ENCODE peak calls at places on chromosomes 11 and 22, in seven cellular contexts. One of them, this sample, is unnamed.

GRCh38 chr22:42969348-42969975 is 45.5 kb downstream of the PACSIN2 start:
- DNase-seq in astrocyte of the spinal cord: peak
- DNase-seq in pancreas: no peak
- DNase-seq in mesothelial cell of epicardium: no peak
- DNase-seq in HL-60: no peak
- DNase-seq in ovary: no peak
- DNase-seq in cardiac fibroblast: peak
- DNase-seq in this sample: no peak

GRCh38 chr11:119590651-119591308 is 138.2 kb downstream of the NECTIN1 start:
- DNase-seq in astrocyte of the spinal cord: peak
- DNase-seq in pancreas: no peak
- DNase-seq in mesothelial cell of epicardium: no peak
- DNase-seq in HL-60: no peak
- DNase-seq in ovary: no peak
- DNase-seq in cardiac fibroblast: no peak
- DNase-seq in this sample: no peak

GRCh38 chr11:114187173-114187572 is 109.0 kb upstream of the NNMT start:
- DNase-seq in astrocyte of the spinal cord: no peak
- DNase-seq in pancreas: no peak
- DNase-seq in mesothelial cell of epicardium: no peak
- DNase-seq in HL-60: no peak
- DNase-seq in ovary: no peak
- DNase-seq in cardiac fibroblast: no peak
- DNase-seq in this sample: no peak

GRCh38 chr11:75872887-75873416 is 57.9 kb downstream of the UVRAG start:
- DNase-seq in astrocyte of the spinal cord: no peak
- DNase-seq in pancreas: no peak
- DNase-seq in mesothelial cell of epicardium: no peak
- DNase-seq in HL-60: no peak
- DNase-seq in ovary: no peak
- DNase-seq in cardiac fibroblast: no peak
- DNase-seq in this sample: no peak

GRCh38 chr11:128501576-128502549 is 85.5 kb downstream of the ETS1 start:
- DNase-seq in astrocyte of the spinal cord: peak
- DNase-seq in pancreas: no peak
- DNase-seq in mesothelial cell of epicardium: no peak
- DNase-seq in HL-60: no peak
- DNase-seq in ovary: no peak
- DNase-seq in cardiac fibroblast: peak
- DNase-seq in this sample: no peak

GRCh38 chr11:119108151-119108856 is 1.2 kb downstream of the C2CD2L start:
- DNase-seq in astrocyte of the spinal cord: no peak
- DNase-seq in pancreas: no peak
- DNase-seq in mesothelial cell of epicardium: no peak
- DNase-seq in HL-60: peak
- DNase-seq in ovary: no peak
- DNase-seq in cardiac fibroblast: peak
- DNase-seq in this sample: no peak

GRCh38 chr11:118167253-118167652 is 9.2 kb downstream of the SCN2B start:
- DNase-seq in astrocyte of the spinal cord: no peak
- DNase-seq in pancreas: no peak
- DNase-seq in mesothelial cell of epicardium: no peak
- DNase-seq in HL-60: no peak
- DNase-seq in ovary: no peak
- DNase-seq in cardiac fibroblast: no peak
- DNase-seq in this sample: no peak

GRCh38 chr22:22812031-22812905 is 75.3 kb upstream of the IGLL5 start:
- DNase-seq in astrocyte of the spinal cord: no peak
- DNase-seq in pancreas: no peak
- DNase-seq in mesothelial cell of epicardium: peak
- DNase-seq in HL-60: no peak
- DNase-seq in ovary: no peak
- DNase-seq in cardiac fibroblast: no peak
- DNase-seq in this sample: no peak

GRCh38 chr11:18270102-18270501 is 4.0 kb downstream of the SAA1 start:
- DNase-seq in astrocyte of the spinal cord: no peak
- DNase-seq in pancreas: no peak
- DNase-seq in mesothelial cell of epicardium: no peak
- DNase-seq in HL-60: no peak
- DNase-seq in ovary: no peak
- DNase-seq in cardiac fibroblast: no peak
- DNase-seq in this sample: no peak
- TF ChIP-seq CTCF in astrocyte of the spinal cord: no peak
- TF ChIP-seq CTCF in pancreas: no peak
- TF ChIP-seq CTCF in mesothelial cell of epicardium: no peak
- TF ChIP-seq CTCF in HL-60: no peak
- TF ChIP-seq CTCF in ovary: no peak
- TF ChIP-seq CTCF in cardiac fibroblast: no peak
- TF ChIP-seq CTCF in this sample: no peak

GRCh38 chr11:34149786-34150185 is 44.4 kb downstream of the NAT10 start:
- DNase-seq in astrocyte of the spinal cord: no peak
- DNase-seq in pancreas: no peak
- DNase-seq in mesothelial cell of epicardium: no peak
- DNase-seq in HL-60: no peak
- DNase-seq in ovary: no peak
- DNase-seq in cardiac fibroblast: peak
- DNase-seq in this sample: no peak
- TF ChIP-seq CTCF in astrocyte of the spinal cord: peak
- TF ChIP-seq CTCF in pancreas: no peak
- TF ChIP-seq CTCF in mesothelial cell of epicardium: no peak
- TF ChIP-seq CTCF in HL-60: no peak
- TF ChIP-seq CTCF in ovary: no peak
- TF ChIP-seq CTCF in cardiac fibroblast: peak
- TF ChIP-seq CTCF in this sample: no peak

DNA sequence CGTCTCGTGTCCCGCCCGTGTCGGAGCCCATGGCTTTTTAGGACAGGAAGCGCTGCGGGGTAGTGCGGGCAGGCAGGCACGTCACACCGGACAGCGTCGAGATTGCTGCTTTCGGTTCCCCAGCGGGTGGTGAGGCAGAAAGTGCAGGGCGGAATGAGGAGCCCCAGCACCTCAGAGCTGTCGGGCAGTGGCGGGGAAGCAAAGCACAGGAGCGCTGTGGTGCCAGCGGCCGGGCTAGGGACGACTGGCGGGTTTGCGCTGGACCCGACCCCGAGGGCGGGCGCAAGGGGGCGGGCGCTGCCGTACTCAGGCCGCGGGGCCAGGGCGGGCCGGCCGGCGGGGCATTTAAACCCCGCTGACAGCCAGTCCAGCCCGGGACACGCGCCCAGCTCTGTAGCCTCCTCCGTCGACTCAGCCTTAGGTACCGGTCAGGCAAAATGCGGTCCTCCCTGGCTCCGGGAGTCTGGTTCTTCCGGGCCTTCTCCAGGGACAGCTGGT is at the start of gene SLC37A2:
- DNase-seq in astrocyte of the spinal cord: peak
- DNase-seq in pancreas: peak
- DNase-seq in mesothelial cell of epicardium: no peak
- DNase-seq in HL-60: peak
- DNase-seq in ovary: peak
- DNase-seq in cardiac fibroblast: peak
- DNase-seq in this sample: no peak
- TF ChIP-seq CTCF in astrocyte of the spinal cord: peak
- TF ChIP-seq CTCF in pancreas: peak
- TF ChIP-seq CTCF in mesothelial cell of epicardium: no peak
- TF ChIP-seq CTCF in HL-60: no peak
- TF ChIP-seq CTCF in ovary: no peak
- TF ChIP-seq CTCF in cardiac fibroblast: no peak
- TF ChIP-seq CTCF in this sample: no peak

DNA sequence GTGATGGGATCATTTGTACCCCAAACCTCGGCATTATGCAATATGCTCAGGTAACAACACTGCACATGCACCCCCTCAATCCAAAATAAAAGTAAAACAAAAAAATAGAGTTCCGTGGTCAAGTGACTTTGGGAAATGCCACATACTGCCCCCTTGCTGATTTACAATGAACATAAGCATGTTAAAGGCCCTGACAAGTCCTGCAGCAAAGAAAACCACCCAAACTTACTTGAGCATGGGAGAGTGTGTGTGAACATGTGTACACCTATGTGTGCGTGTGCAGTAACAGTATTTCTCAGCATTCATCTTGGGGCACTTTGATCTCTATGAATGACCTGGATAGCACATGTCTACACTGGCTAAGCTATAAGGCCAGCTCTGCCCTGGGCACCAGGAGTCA is 15.8 kb upstream of the IGSF22 start:
- DNase-seq in astrocyte of the spinal cord: no peak
- DNase-seq in pancreas: no peak
- DNase-seq in mesothelial cell of epicardium: no peak
- DNase-seq in HL-60: no peak
- DNase-seq in ovary: no peak
- DNase-seq in cardiac fibroblast: no peak
- DNase-seq in this sample: no peak
- TF ChIP-seq CTCF in astrocyte of the spinal cord: no peak
- TF ChIP-seq CTCF in pancreas: no peak
- TF ChIP-seq CTCF in mesothelial cell of epicardium: no peak
- TF ChIP-seq CTCF in HL-60: no peak
- TF ChIP-seq CTCF in ovary: no peak
- TF ChIP-seq CTCF in cardiac fibroblast: no peak
- TF ChIP-seq CTCF in this sample: no peak

This sample was measured in esophagus squamous epithelium.